ENCODE peak calls at places on chromosomes 6 and 20, in four cellular contexts. S is HepG2, Y is GM12878, N is K562. V is an unnamed sample.

GRCh38 chr6:46583711-46584110 is 68.9 kb downstream of the CYP39A1 start:
- DNase-seq in N (no peak), S (no peak), Y (no peak), V (no peak)

GRCh38 chr6:48736486-48737206 is 625.6 kb upstream of the PTCHD4 start:
- DNase-seq in N (peak), S (no peak), Y (no peak), V (no peak)

GRCh38 chr6:170027111-170028043 is 263.5 kb downstream of the DLL1 start:
- DNase-seq in N (no peak), S (no peak), Y (no peak), V (no peak)

GRCh38 chr6:130717657-130718056 is 109.5 kb upstream of the SMLR1 start:
- DNase-seq in N (no peak), S (no peak), Y (no peak), V (no peak)

GRCh38 chr6:107871981-107872380 is 47.9 kb upstream of the SCML4 start:
- DNase-seq in S (no peak), Y (no peak), N (no peak), V (no peak)

GRCh38 chr6:8944548-8944947 is 509.2 kb upstream of the SLC35B3 start:
- DNase-seq in N (no peak), S (no peak), Y (no peak), V (no peak)

GRCh38 chr6:63816979-63817436 is 181.4 kb downstream of the PHF3 start:
- DNase-seq in Y (no peak), N (no peak), S (peak), V (no peak)

GRCh38 chr6:17224056-17224455 is 57.1 kb upstream of the RBM24 start:
- DNase-seq in N (no peak), Y (no peak), S (no peak), V (no peak)

DNA sequence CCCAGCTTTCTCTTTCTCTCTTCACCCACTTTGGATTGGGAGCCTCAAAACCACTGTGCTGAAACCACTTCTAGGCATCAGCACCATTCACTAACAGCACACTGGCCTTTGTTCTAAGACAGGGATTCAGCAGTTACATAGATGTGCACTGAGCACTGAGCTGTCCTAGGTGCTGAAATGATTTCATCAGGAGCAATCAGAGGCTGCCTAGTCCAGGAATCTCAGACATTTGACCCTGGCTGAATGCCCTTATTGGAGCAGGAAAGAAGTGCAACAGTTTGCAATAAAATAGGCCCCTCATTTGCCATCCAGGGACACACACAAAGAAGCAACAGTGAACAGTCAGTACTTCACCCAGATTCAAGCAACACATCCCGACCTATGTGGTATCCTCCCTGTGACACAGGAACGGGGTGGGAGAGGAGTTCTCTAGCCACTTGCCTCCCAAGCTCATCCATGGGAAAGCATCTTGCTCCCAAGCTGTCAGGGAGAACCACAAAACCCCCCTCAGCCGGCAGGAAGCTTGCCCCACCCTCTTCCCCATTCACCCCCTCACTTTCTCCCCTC is 304.5 kb downstream of the PREX1 start:
- DNase-seq in N (no peak), Y (no peak), S (peak), V (peak)
- TF ChIP-seq CBFB in N (no peak), Y (no peak), S (no peak), V (no peak)

DNA sequence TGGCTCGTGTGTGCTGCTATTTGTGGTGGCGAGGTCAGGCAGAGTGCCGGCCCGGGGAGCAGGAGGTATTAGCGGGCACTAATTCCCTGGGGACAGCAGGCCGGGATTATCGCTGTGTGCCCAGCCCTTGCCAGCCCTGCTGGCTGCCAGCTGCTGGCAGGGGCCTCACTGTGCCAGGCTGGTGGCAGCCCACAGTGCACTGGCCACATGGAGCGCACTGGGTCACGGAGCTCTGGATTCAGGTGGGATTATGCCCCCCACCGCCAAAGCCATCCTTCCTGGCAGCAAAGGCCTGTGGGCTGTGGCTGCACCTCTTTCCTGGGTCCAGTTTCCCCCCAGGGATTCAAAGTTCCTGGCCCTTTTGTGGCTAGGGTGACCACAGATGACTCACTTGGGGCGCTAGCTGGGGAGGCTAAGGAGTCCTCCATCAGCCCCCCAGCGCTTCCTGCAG is 59.7 kb downstream of the YTHDF1 start:
- DNase-seq in Y (no peak), N (no peak), S (no peak), V (no peak)
- TF ChIP-seq CBFB in Y (no peak), N (no peak), S (no peak), V (no peak)

GRCh38 chr20:43943725-43944124 is 29.1 kb downstream of the TOX2 start:
- DNase-seq in S (no peak), Y (no peak), N (no peak), V (no peak)

GRCh38 chr20:43941476-43942212 is 27.0 kb downstream of the TOX2 start:
- DNase-seq in Y (no peak), S (no peak), N (no peak), V (no peak)

GRCh38 chr20:43942213-43942590 is 27.6 kb downstream of the TOX2 start:
- DNase-seq in N (no peak), Y (no peak), S (no peak), V (no peak)

GRCh38 chr20:43944653-43945235 is 30.1 kb downstream of the TOX2 start:
- DNase-seq in Y (no peak), S (no peak), N (no peak), V (no peak)

GRCh38 chr20:43942661-43943285 is 28.1 kb downstream of the TOX2 start:
- DNase-seq in Y (no peak), N (no peak), S (no peak), V (no peak)
- TF ChIP-seq CBFB in Y (no peak), N (no peak), S (no peak), V (no peak)

DNA sequence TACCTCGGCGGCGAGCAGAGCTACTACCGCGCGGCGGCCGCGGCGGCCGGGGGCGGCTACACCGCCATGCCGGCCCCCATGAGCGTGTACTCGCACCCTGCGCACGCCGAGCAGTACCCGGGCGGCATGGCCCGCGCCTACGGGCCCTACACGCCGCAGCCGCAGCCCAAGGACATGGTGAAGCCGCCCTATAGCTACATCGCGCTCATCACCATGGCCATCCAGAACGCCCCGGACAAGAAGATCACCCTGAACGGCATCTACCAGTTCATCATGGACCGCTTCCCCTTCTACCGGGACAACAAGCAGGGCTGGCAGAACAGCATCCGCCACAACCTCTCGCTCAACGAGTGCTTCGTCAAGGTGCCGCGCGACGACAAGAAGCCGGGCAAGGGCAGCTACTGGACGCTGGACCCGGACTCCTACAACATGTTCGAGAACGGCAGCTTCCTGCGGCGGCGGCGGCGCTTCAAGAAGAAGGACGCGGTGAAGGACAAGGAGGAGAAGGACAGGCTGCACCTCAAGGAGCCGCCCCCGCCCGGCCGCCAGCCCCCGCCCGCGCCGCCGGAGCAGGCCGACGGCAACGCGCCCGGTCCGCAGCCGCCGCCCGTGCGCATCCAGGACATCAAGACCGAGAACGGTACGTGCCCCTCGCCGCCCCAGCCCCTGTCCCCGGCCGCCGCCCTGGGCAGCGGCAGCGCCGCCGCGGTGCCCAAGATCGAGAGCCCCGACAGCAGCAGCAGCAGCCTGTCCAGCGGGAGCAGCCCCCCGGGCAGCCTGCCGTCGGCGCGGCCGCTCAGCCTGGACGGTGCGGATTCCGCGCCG is 994 bp downstream of the FOXC1 start:
- DNase-seq in N (no peak), Y (no peak), S (peak), V (no peak)
- TF ChIP-seq CBFB in N (no peak), Y (no peak), S (no peak), V (no peak)

GRCh38 chr6:30754631-30755030 is 10.3 kb upstream of the IER3 start:
- DNase-seq in N (no peak), Y (no peak), S (no peak), V (no peak)

GRCh38 chr6:30748851-30749540 is 4.6 kb upstream of the IER3 start:
- DNase-seq in S (peak), N (no peak), Y (no peak), V (no peak)

GRCh38 chr6:30749554-30750378 is 5.4 kb upstream of the IER3 start:
- DNase-seq in N (no peak), Y (no peak), S (peak), V (no peak)

GRCh38 chr6:30750379-30750668 is 6.0 kb upstream of the IER3 start:
- DNase-seq in S (no peak), N (no peak), Y (no peak), V (no peak)

GRCh38 chr6:30752164-30752927 is 8.0 kb upstream of the IER3 start:
- DNase-seq in Y (no peak), N (no peak), S (no peak), V (no peak)
- TF ChIP-seq CBFB in Y (no peak), N (no peak), S (no peak), V (no peak)

DNA sequence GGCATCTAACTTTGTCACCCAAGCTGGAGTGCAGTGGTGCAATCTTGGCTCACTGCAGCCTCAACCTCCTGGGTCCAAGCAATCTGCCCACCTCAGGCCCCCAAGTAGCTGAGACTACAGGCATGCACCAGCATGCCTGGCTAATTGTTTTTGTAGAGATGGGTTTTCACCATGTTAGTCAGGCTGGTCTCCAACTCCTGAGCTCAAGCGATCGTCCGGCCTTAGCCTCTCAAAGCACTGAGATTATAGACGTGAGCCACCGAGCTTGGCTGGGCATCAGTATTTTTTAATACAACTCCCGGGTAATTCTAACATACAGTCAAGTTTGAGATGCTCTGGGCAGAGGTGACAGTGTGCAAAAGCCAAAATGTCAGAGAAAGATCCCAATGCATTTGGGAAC is 73.5 kb downstream of the NFATC2 start:
- DNase-seq in Y (no peak), N (no peak), S (no peak), V (no peak)
- TF ChIP-seq CBFB in Y (no peak), N (no peak), S (no peak), V (no peak)

DNA sequence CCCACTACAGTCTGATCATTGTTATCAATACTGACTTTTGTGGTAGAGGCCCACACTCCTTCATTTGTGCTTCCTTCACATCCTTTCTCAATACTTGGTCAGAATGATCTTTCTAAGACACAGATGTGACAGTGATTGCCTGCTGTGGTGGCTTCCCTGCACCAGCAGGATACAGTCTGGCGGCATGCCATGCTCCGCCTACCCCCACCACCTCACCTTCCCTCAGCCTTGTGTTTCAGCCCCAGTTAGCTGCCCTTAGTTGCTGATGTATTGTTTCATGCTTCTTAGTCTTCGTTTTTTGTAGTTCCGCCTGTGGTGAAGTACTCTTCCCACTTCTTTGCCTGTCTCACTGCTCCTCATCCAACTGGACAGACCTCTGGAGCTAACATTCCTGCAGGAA is 10.9 kb downstream of the LRRC1 start:
- DNase-seq in N (no peak), Y (no peak), S (no peak), V (no peak)
- TF ChIP-seq CBFB in N (no peak), Y (no peak), S (no peak), V (no peak)

DNA sequence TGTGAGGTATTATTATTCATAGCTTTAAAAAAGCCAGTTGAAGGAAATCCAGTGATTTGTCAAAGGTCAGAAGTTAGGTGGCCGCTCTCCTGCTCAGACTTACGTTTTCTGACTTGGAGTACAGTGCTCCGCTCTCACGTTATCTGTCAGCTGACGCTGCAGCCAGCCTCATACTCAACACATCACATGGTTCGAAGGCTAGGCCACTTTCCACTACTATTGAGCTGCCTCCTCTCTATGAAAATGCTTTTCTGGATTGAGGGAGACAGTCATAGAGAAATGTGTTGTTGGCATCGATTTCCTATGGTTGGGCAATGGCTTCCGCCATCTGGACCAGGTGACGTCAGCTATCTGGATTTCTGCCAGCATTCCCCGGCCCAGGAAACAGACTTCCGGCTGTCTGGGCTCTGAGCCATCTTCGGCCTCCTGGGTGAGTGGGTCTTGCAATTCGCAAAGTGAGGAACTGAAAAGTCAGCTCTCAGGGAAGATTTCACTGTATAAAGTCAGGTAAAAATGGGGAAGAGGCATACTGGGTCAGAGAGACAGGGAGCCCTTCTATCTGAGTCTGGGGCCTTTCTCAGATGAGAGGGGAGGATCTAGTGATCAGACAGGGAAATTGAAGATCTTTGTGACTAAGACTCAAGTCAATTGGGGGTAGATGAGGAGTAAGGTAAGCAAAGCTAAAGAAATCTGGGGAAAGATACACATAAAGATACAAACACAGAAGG is 37.5 kb upstream of the IER3 start:
- DNase-seq in N (peak), Y (peak), S (peak), V (no peak)
- TF ChIP-seq CBFB in N (no peak), Y (peak), S (peak), V (no peak)